ENCODE peak calls at places on chromosomes 6 and 20, in nine cellular contexts. W, T, R, P, K, B, I, Y and Q are unnamed samples.

GRCh38 chr6:154606860-154607259 is 96.4 kb upstream of the CNKSR3 start:
- DNase-seq in W (no peak), T (no peak), R (no peak), P (no peak), K (no peak), B (no peak), I (no peak), Y (no peak), Q (no peak)

GRCh38 chr20:2316847-2317495 is 21.2 kb downstream of the TGM3 start:
- DNase-seq in W (no peak), T (no peak), R (no peak), P (no peak), K (no peak), B (no peak), I (no peak), Y (no peak), Q (no peak)

GRCh38 chr6:170473226-170473789 is 79.8 kb downstream of the PSMB1 start:
- DNase-seq in W (no peak), T (no peak), R (no peak), P (peak; percentile 39), K (no peak), B (no peak), I (no peak), Y (no peak), Q (no peak)

GRCh38 chr20:31740208-31740607 is 1.1 kb downstream of the TPX2 start:
- DNase-seq in W (peak; percentile 26), T (no peak), R (no peak), P (no peak), K (peak; percentile 57), B (no peak), I (no peak), Y (peak; percentile 54), Q (no peak)

GRCh38 chr20:57882451-57883161 is 172.8 kb upstream of the PMEPA1 start:
- DNase-seq in W (no peak), T (no peak), R (no peak), P (no peak), K (no peak), B (no peak), I (no peak), Y (peak; percentile 43), Q (no peak)

GRCh38 chr6:41878246-41878645 is 16.9 kb downstream of the USP49 start:
- DNase-seq in W (no peak), T (no peak), R (no peak), P (no peak), K (peak; percentile 29), B (no peak), I (peak; percentile 58), Y (peak; percentile 74), Q (no peak)

GRCh38 chr20:35556871-35557270 is 15.0 kb downstream of the ERGIC3 start:
- DNase-seq in W (no peak), T (peak; percentile 40), R (no peak), P (no peak), K (no peak), B (no peak), I (no peak), Y (no peak), Q (no peak)

GRCh38 chr6:139027620-139028182 is 844 bp upstream of the ABRACL start:
- DNase-seq in W (no peak), T (peak; percentile 61), R (no peak), P (no peak), K (peak; percentile 40), B (peak; percentile 61), I (peak; percentile 18), Y (peak; percentile 25), Q (no peak)

GRCh38 chr6:136069119-136069518 is 181.0 kb downstream of the MTFR2 start:
- DNase-seq in W (no peak), T (no peak), R (no peak), P (no peak), K (peak; percentile 81), B (no peak), I (no peak), Y (peak; percentile 88), Q (no peak)

GRCh38 chr6:155778336-155778735 is 322.7 kb upstream of the NOX3 start:
- DNase-seq in W (no peak), T (no peak), R (no peak), P (no peak), K (no peak), B (no peak), I (no peak), Y (no peak), Q (no peak)

GRCh38 chr20:38355161-38356012 is 9.1 kb downstream of the LBP start:
- DNase-seq in W (no peak), T (no peak), R (no peak), P (no peak), K (no peak), B (no peak), I (no peak), Y (no peak), Q (no peak)

GRCh38 chr6:158002951-158003853 is 21.5 kb downstream of the SYNJ2 start:
- DNase-seq in W (peak; percentile 87), T (peak; percentile 11), R (no peak), P (peak; percentile 61), K (peak; percentile 90), B (peak; percentile 49), I (peak; percentile 60), Y (peak; percentile 95), Q (peak; percentile 71)

GRCh38 chr6:144340541-144341371 is 55.6 kb downstream of the UTRN start:
- DNase-seq in W (no peak), T (no peak), R (no peak), P (no peak), K (peak; percentile 42), B (no peak), I (no peak), Y (no peak), Q (no peak)